ENCODE peak calls at places on chromosomes 1 and 21, in eight cellular contexts. G is osteoblast, X is heart right ventricle, A is bronchial epithelial cell, Q is AG04450, C is tibial artery, W is esophagus squamous epithelium, M is suprapubic skin. D is an unnamed sample.
A peak's percentile ranks its signal among the peaks of the same experiment; 100 is the strongest.

GRCh38 chr1:219292341-219292740 is 118.7 kb downstream of the LYPLAL1 start:
- DNase-seq in W (no peak), M (no peak), X (no peak), A (no peak), G (no peak), C (no peak), Q (no peak), D (no peak)

GRCh38 chr1:169634877-169635276 is 5.0 kb upstream of the SELP start:
- DNase-seq in M (no peak), G (no peak), A (no peak), X (no peak), W (no peak), C (no peak), Q (no peak), D (no peak)

GRCh38 chr1:44481701-44482100 is 76.6 kb downstream of the RNF220 start:
- DNase-seq in W (no peak), Q (no peak), C (no peak), M (no peak), A (no peak), G (no peak), X (no peak), D (no peak)

GRCh38 chr1:5711956-5712645 is 280.1 kb downstream of the NPHP4 start:
- DNase-seq in A (no peak), C (peak; percentile 46), Q (no peak), G (peak; percentile 30), M (no peak), W (no peak), X (no peak), D (no peak)

GRCh38 chr1:234475166-234475793 is 3.7 kb downstream of the TARBP1 start:
- DNase-seq in C (no peak), G (no peak), W (no peak), M (no peak), A (no peak), X (no peak), Q (no peak), D (no peak)

GRCh38 chr1:67612690-67613322 is 72.2 kb upstream of the GADD45A start:
- DNase-seq in W (no peak), C (no peak), G (peak; percentile 44), Q (no peak), X (peak; percentile 22), M (no peak), A (no peak), D (no peak)

GRCh38 chr21:41160036-41160435 is 7.9 kb upstream of the BACE2 start:
- DNase-seq in Q (no peak), W (no peak), M (no peak), X (no peak), C (no peak), G (peak; percentile 68), A (no peak), D (no peak)

GRCh38 chr1:32178380-32179192 is 889 bp upstream of the TXLNA start:
- DNase-seq in C (peak; percentile 23), A (peak; percentile 6), X (no peak), Q (no peak), W (no peak), G (no peak), M (no peak), D (no peak)

GRCh38 chr1:153617677-153618076 is 1.6 kb upstream of the S100A14 start:
- DNase-seq in Q (no peak), W (no peak), M (peak; percentile 94), C (peak; percentile 88), G (no peak), X (peak; percentile 84), A (no peak), D (no peak)

GRCh38 chr1:157195521-157196244 is 57.5 kb upstream of the ETV3 start:
- DNase-seq in G (peak; percentile 67), A (no peak), X (no peak), C (no peak), M (no peak), Q (no peak), W (no peak), D (no peak)

GRCh38 chr1:170685166-170685565 is 21.2 kb downstream of the PRRX1 start:
- DNase-seq in A (peak; percentile 72), G (no peak), C (no peak), M (no peak), Q (no peak), W (no peak), X (no peak), D (peak; percentile 84)

GRCh38 chr1:59477286-59477685 is 180.4 kb downstream of the FGGY start:
- DNase-seq in G (peak; percentile 91), A (peak; percentile 30), C (no peak), Q (no peak), W (no peak), M (no peak), X (no peak), D (peak; percentile 71)

GRCh38 chr1:17335821-17336718 is 28.1 kb downstream of the PADI4 start:
- DNase-seq in M (peak; percentile 63), W (no peak), C (no peak), X (peak; percentile 46), G (peak; percentile 92), A (peak; percentile 47), Q (peak; percentile 6), D (peak; percentile 4)

GRCh38 chr1:152410599-152410998 is 3.5 kb downstream of the CRNN start:
- DNase-seq in G (peak; percentile 64), Q (no peak), W (no peak), C (no peak), M (no peak), X (no peak), A (peak; percentile 21), D (no peak)

GRCh38 chr1:179876289-179876715 is 1.3 kb downstream of the TOR1AIP2 start:
- DNase-seq in Q (no peak), X (no peak), C (no peak), W (no peak), M (no peak), A (peak; percentile 87), G (no peak), D (no peak)

GRCh38 chr1:38166461-38166860 is 119.9 kb upstream of the POU3F1 start:
- DNase-seq in A (no peak), M (no peak), Q (no peak), C (no peak), G (no peak), W (no peak), X (no peak), D (no peak)

GRCh38 chr1:209207126-209207700 is 376.3 kb upstream of the CAMK1G start:
- DNase-seq in W (no peak), X (no peak), C (no peak), M (no peak), G (peak; percentile 85), Q (no peak), A (no peak), D (no peak)

GRCh38 chr1:100538935-100539835 is 1.2 kb downstream of the GPR88 start:
- DNase-seq in Q (no peak), W (no peak), C (no peak), A (no peak), G (peak; percentile 90), X (peak; percentile 34), M (no peak), D (no peak)

DNA sequence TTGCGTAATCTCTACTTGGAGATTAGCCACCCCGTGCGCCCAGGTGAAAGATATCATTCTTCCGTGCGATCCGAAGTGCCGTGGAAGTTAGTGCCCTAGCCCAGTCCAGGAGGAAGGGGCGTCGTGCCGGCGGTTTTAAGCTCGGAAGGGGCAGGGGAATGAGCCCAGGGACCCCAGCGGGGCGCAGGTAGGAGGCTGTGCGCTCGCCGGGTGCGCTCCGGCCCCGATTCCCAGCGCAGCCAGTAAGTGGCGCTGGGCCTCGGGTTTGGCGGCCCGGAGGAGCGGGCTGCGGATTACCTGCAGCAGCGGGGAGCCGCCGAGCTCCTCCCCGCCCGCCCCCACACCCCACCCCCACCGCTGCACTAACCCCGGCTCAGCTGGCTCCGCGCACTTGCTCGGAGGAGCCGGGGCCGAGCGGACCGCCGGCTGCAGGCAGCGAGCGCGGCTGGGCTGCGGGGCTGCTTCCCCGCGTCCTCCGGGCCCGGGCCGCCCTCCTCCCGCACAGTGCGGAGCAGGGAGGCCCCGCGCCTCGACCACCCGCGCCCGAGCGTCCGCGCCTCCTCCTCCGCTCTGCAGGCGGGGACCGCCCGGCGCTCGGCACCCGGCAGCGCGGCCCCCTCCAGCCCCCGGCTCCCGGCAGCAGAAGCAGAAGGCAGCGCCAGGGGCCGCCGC is at the start of gene RYR2:
- DNase-seq in W (no peak), A (no peak), C (peak; percentile 76), M (no peak), X (peak; percentile 57), Q (no peak), G (no peak), D (no peak)
- H3K4me3 ChIP-seq in W (peak within 1 kb of the TSS; percentile 68), A (no peak within 1 kb of the TSS), C (peak within 1 kb of the TSS; percentile 74), M (peak within 1 kb of the TSS; percentile 45), X (peak within 1 kb of the TSS; percentile 64), Q (no peak within 1 kb of the TSS), G (no peak within 1 kb of the TSS), D (no peak within 1 kb of the TSS)

GRCh38 chr1:19749685-19750084 is 50.0 kb downstream of the TMCO4 start:
- DNase-seq in G (peak; percentile 50), X (no peak), Q (no peak), C (no peak), A (no peak), M (no peak), W (no peak), D (no peak)

GRCh38 chr1:19750882-19751276 is 48.8 kb downstream of the TMCO4 start:
- DNase-seq in Q (no peak), C (no peak), X (no peak), W (no peak), A (no peak), M (no peak), G (no peak), D (no peak)

GRCh38 chr1:19752083-19752696 is 47.5 kb downstream of the TMCO4 start:
- DNase-seq in M (no peak), W (no peak), G (peak; percentile 74), C (no peak), A (no peak), X (no peak), Q (no peak), D (no peak)

GRCh38 chr1:19747741-19748140 is 52.0 kb downstream of the TMCO4 start:
- DNase-seq in G (no peak), X (no peak), M (no peak), Q (no peak), W (no peak), A (no peak), C (no peak), D (no peak)

GRCh38 chr1:19750101-19750881 is 49.4 kb downstream of the TMCO4 start:
- DNase-seq in W (no peak), A (peak; percentile 76), C (no peak), M (no peak), Q (no peak), X (no peak), G (peak; percentile 60), D (no peak)
- H3K4me3 ChIP-seq in W (no peak overlapping the region), A (no peak overlapping the region), C (no peak overlapping the region), M (no peak overlapping the region), Q (no peak overlapping the region), X (no peak overlapping the region), G (no peak overlapping the region), D (no peak overlapping the region)

DNA sequence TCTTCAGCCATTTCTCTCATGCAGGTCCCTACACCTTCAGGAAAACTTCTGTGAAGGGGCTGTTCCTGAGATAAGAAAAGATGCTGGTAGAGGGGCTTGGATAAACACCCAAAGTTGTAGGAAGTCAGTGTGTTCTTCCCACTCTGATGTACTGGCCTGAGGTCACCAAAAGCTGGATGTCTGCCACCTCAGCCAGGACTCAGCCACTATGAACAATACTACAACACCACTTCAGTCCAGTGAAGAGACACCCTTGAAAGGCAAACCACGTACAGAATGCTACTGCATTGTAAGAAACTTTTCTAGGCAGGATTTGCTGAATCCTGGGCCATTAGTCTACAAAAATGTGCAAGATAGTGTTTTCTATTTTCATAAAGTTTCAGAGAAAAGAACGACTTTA is 2.4 kb downstream of the PTPN14 start:
- DNase-seq in X (peak; percentile 49), W (no peak), G (no peak), Q (no peak), C (no peak), A (no peak), M (no peak), D (no peak)
- H3K4me3 ChIP-seq in X (peak overlapping the region; percentile 74), W (peak overlapping the region; percentile 75), G (peak overlapping the region; percentile 94), Q (peak overlapping the region; percentile 96), C (peak overlapping the region; percentile 86), A (peak overlapping the region; percentile 96), M (peak overlapping the region; percentile 88), D (peak overlapping the region; percentile 93)

GRCh38 chr21:25563399-25564116 is 43.7 kb downstream of the MRPL39 start:
- DNase-seq in A (no peak), G (no peak), Q (no peak), X (no peak), W (no peak), M (no peak), C (no peak), D (no peak)
- H3K4me3 ChIP-seq in A (no peak overlapping the region), G (peak overlapping the region; percentile 79), Q (peak overlapping the region; percentile 80), X (no peak overlapping the region), W (peak overlapping the region; percentile 77), M (no peak overlapping the region), C (no peak overlapping the region), D (peak overlapping the region; percentile 73)

D was measured in skeletal muscle cell.